ENCODE peak calls at places on chromosomes 3 and 15, in eight cellular contexts. X is GM12865, S is fibroblast of mammary gland, P is HL-60, W is stomach, M is OCI-LY7, N is Peyer's patch, Y is AG09309. I is an unnamed sample.

GRCh38 chr3:98994128-98994762 is 92.8 kb upstream of the DCBLD2 start:
- DNase-seq in X (no peak), S (peak), P (no peak), W (no peak), M (no peak), N (no peak), Y (peak), I (peak)

GRCh38 chr3:45655906-45656305 is 33.3 kb upstream of the SACM1L start:
- DNase-seq in X (no peak), S (peak), P (no peak), W (no peak), M (no peak), N (no peak), Y (no peak), I (no peak)

GRCh38 chr3:159586587-159587202 is 401.9 kb upstream of the IL12A start:
- DNase-seq in X (no peak), S (peak), P (no peak), W (no peak), M (no peak), N (no peak), Y (no peak), I (peak)

GRCh38 chr15:93866996-93867395 is 364.4 kb upstream of the MCTP2 start:
- DNase-seq in X (no peak), S (no peak), P (no peak), W (no peak), M (no peak), N (no peak), Y (no peak), I (no peak)

GRCh38 chr3:16114930-16115329 is 59.5 kb upstream of the GALNT15 start:
- DNase-seq in X (no peak), S (no peak), P (no peak), W (no peak), M (no peak), N (no peak), Y (no peak), I (no peak)

GRCh38 chr15:63465104-63465503 is 39.3 kb upstream of the USP3 start:
- DNase-seq in X (no peak), S (peak), P (no peak), W (no peak), M (no peak), N (no peak), Y (peak), I (peak)

GRCh38 chr3:179971280-179971679 is 65.5 kb downstream of the PEX5L start:
- DNase-seq in X (no peak), S (peak), P (no peak), W (no peak), M (no peak), N (no peak), Y (no peak), I (no peak)

GRCh38 chr3:133964547-133964946 is 65.2 kb downstream of the SLCO2A1 start:
- DNase-seq in X (no peak), S (no peak), P (peak), W (no peak), M (no peak), N (peak), Y (no peak), I (no peak)

GRCh38 chr15:67241132-67241855 is 13.2 kb downstream of the AAGAB start:
- DNase-seq in X (peak), S (no peak), P (no peak), W (no peak), M (peak), N (no peak), Y (no peak), I (no peak)

GRCh38 chr15:37880009-37880834 is 54.2 kb upstream of the TMCO5A start:
- DNase-seq in X (peak), S (peak), P (no peak), W (no peak), M (peak), N (no peak), Y (no peak), I (peak)

GRCh38 chr3:14823910-14824629 is 5.3 kb downstream of the FGD5 start:
- DNase-seq in X (no peak), S (no peak), P (peak), W (no peak), M (no peak), N (no peak), Y (no peak), I (no peak)

GRCh38 chr15:40855706-40856234 is 11.9 kb downstream of the SPINT1 start:
- DNase-seq in X (no peak), S (no peak), P (no peak), W (no peak), M (no peak), N (no peak), Y (no peak), I (no peak)

GRCh38 chr3:137583256-137583655 is 180.9 kb upstream of the SOX14 start:
- DNase-seq in X (no peak), S (no peak), P (no peak), W (no peak), M (no peak), N (no peak), Y (no peak), I (no peak)

GRCh38 chr3:195863121-195864061 is 45.0 kb downstream of the TNK2 start:
- DNase-seq in X (peak), S (peak), P (peak), W (peak), M (peak), N (peak), Y (peak), I (peak)

GRCh38 chr3:73572371-73572770 is 52.4 kb downstream of the PDZRN3 start:
- DNase-seq in X (no peak), S (no peak), P (no peak), W (no peak), M (no peak), N (no peak), Y (no peak), I (no peak)

GRCh38 chr3:40310690-40311089 is 1.2 kb downstream of the EIF1B start:
- DNase-seq in X (no peak), S (peak), P (no peak), W (no peak), M (no peak), N (no peak), Y (no peak), I (peak)

GRCh38 chr15:70188286-70188685 is 90.6 kb upstream of the TLE3 start:
- DNase-seq in X (no peak), S (no peak), P (no peak), W (no peak), M (no peak), N (no peak), Y (no peak), I (no peak)

GRCh38 chr15:101043011-101043410 is 123.9 kb downstream of the LRRK1 start:
- DNase-seq in X (no peak), S (no peak), P (no peak), W (peak), M (no peak), N (peak), Y (no peak), I (no peak)

GRCh38 chr3:55488398-55489055 is 1.4 kb upstream of the WNT5A start:
- DNase-seq in X (peak), S (peak), P (no peak), W (peak), M (peak), N (peak), Y (peak), I (peak)

GRCh38 chr3:150751781-150752263 is 11.1 kb downstream of the SIAH2 start:
- DNase-seq in X (no peak), S (no peak), P (no peak), W (peak), M (no peak), N (no peak), Y (no peak), I (no peak)

GRCh38 chr15:95325763-95326688 is 1004.5 kb upstream of the NR2F2 start:
- DNase-seq in X (no peak), S (peak), P (no peak), W (no peak), M (no peak), N (no peak), Y (no peak), I (no peak)
- H3K4me3 ChIP-seq in X (no peak), S (peak), P (no peak), W (peak), M (no peak), N (peak), Y (no peak), I (peak)

DNA sequence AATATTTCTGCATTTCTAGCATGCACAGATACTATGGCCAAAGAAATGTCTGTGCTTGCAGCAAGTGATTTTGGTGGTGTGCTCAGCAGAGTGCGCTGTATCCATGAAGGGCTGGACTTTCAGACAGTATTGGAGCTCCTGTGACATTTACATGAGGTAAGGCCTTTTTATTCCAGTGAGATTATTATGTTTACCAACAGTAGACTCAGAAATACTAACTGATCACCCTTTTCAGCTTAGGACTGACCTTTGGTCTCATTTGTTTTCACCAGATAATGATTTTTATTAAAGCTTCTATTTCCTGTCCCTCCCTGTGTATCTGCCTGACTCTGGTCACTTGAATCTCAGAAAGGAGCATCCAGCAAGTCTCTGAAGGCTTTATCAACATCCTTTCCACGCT is 1302.5 kb upstream of the EPHA6 start:
- DNase-seq in X (no peak), S (no peak), P (no peak), W (no peak), M (no peak), N (no peak), Y (no peak), I (no peak)
- TF ChIP-seq CTCF in X (no peak), S (no peak), P (no peak), W (no peak), M (no peak), N (no peak), Y (no peak), I (no peak)

GRCh38 chr3:183711516-183711915 is 13.9 kb downstream of the YEATS2 start:
- DNase-seq in X (no peak), S (no peak), P (no peak), W (no peak), M (no peak), N (no peak), Y (no peak), I (no peak)
- H3K4me3 ChIP-seq in X (no peak), S (no peak), P (no peak), W (no peak), M (no peak), N (no peak), Y (no peak), I (no peak)

DNA sequence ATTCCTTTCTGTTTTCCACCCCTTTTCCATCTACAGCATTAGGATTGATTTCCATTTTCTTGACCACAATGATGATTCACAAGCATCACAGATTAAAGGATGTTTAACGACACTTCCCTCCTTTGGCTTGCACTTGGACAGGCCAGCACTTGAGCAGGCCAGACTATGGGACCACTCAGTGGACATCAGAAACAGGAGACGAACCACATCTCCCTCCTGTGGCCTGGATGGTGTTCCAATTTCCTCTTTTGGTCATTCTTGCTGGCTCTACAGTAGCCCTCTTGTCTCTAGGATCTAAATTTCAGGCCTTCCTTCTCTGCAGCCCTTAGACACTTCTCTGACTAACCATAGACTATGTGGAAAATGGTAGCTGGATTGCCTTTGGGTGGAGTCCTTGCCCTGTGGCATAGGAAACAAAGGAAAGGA is 78.8 kb upstream of the BOC start:
- DNase-seq in X (no peak), S (peak), P (no peak), W (no peak), M (no peak), N (no peak), Y (peak), I (peak)
- TF ChIP-seq CTCF in X (no peak), S (peak), P (no peak), W (no peak), M (no peak), N (no peak), Y (peak), I (no peak)

DNA sequence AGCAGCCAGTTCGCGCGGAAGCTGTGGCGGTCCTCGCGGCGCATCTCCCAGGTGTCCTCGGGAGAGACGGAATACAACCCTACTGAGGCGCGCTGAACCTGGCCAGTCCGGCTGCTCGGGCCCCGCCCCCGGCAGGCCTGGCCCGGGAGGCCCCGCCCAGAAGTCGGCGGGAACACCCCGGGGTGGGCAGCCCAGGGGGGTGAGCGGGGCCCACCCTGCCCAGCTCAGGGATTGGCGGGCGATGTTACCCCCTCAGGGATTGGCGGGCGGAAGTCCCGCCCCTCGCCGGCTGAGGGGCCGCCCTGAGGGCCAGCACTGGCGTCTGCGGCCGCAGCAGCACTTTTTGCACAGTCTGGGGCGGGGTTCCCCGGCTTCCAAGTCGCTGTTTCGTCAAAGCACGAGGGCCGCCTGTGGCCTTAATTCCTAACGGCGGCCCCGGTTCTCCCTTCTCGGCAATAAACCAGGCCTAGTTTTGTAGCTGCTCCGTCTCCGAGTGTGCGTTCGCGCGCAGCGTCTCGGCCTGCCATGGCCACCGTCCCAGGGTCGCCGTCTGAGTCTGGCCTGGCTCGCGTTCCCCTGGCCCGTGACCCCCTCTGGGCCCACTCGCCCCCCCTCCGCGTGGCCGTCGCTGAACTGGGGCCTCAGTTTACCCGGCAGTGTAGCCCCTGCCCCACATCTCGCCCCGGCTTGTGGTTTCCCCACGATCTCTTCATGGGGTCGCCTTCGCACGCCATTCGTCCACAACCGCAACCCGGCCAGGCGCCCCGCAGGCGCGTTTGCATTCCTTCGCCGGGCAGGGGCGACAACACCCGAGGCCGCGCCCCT is 30.0 kb downstream of the NBEAL2 start:
- DNase-seq in X (peak), S (peak), P (no peak), W (peak), M (peak), N (peak), Y (peak), I (peak)
- H3K4me3 ChIP-seq in X (peak), S (peak), P (no peak), W (peak), M (no peak), N (peak), Y (peak), I (peak)

DNA sequence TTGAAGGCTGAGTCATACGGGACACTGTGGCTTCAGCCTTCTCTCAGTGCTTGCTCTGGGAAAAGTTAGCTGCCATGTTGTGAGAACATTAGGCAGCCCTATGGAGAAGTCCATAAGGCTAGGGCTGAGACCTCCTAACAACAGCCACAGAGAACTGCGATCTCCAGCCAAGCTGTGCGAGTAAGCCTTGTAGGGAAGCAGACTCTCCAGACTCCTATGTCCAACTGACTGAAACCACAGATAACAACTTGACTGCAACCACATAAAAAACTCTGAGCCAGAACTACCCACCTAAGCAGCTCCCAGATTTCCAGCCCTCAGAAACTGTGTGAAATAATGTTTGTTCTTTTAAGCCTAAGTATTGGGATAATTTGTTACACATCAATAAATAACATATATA is 40.7 kb downstream of the DENND6A start:
- DNase-seq in X (no peak), S (no peak), P (no peak), W (no peak), M (no peak), N (no peak), Y (no peak), I (no peak)
- TF ChIP-seq CTCF in X (no peak), S (no peak), P (no peak), W (no peak), M (no peak), N (no peak), Y (no peak), I (no peak)

GRCh38 chr3:108555966-108556581 is 33.2 kb downstream of the CIP2A start:
- DNase-seq in X (no peak), S (no peak), P (no peak), W (no peak), M (no peak), N (no peak), Y (no peak), I (no peak)
- H3K4me3 ChIP-seq in X (no peak), S (no peak), P (no peak), W (no peak), M (no peak), N (no peak), Y (no peak), I (no peak)